ENCODE peak calls at places on chromosome 10, in five cellular contexts. S is astrocyte, Z is neural progenitor cell, G is IMR-90, O is fibroblast of lung. K is an unnamed sample.

GRCh38 chr10:13683017-13683416 is 96.3 kb downstream of the PRPF18 start:
- DNase-seq in S (no peak), O (no peak), G (no peak), Z (no peak), K (no peak)

GRCh38 chr10:101441539-101442455 is 87.8 kb downstream of the BTRC start:
- DNase-seq in S (peak; percentile 69), O (peak; percentile 76), G (peak; percentile 78), Z (peak; percentile 80), K (peak; percentile 67)

GRCh38 chr10:60964257-60965235 is 20.6 kb upstream of the RHOBTB1 start:
- DNase-seq in G (peak; percentile 91), S (peak; percentile 85), Z (peak; percentile 72), O (peak; percentile 86), K (peak; percentile 82)

GRCh38 chr10:51700228-51700835 is 937 bp upstream of the CSTF2T start:
- DNase-seq in S (peak; percentile 32), Z (peak; percentile 19), G (no peak), O (peak; percentile 51), K (peak; percentile 62)

GRCh38 chr10:28627102-28627501 is 50.2 kb upstream of the BAMBI start:
- DNase-seq in S (peak; percentile 53), G (no peak), O (peak; percentile 60), Z (no peak), K (no peak)

GRCh38 chr10:23786594-23786993 is 347.7 kb downstream of the OTUD1 start:
- DNase-seq in Z (no peak), G (no peak), O (no peak), S (no peak), K (no peak)

GRCh38 chr10:13453896-13454295 is 74.9 kb downstream of the BEND7 start:
- DNase-seq in S (no peak), O (no peak), Z (peak; percentile 47), G (no peak), K (no peak)

GRCh38 chr10:120431356-120431755 is 25.7 kb upstream of the PLPP4 start:
- DNase-seq in G (no peak), S (peak; percentile 38), O (peak; percentile 37), Z (no peak), K (peak; percentile 11)

GRCh38 chr10:120517196-120517595 is 60.2 kb downstream of the PLPP4 start:
- DNase-seq in O (no peak), S (no peak), G (no peak), Z (no peak), K (no peak)

GRCh38 chr10:119079572-119080520 is 771 bp downstream of the EIF3A start:
- DNase-seq in S (peak; percentile 57), O (peak; percentile 77), G (peak; percentile 75), Z (peak; percentile 78), K (peak; percentile 78)

GRCh38 chr10:22984066-22984465 is 56.2 kb downstream of the ARMC3 start:
- DNase-seq in S (no peak), G (no peak), Z (no peak), O (no peak), K (no peak)

GRCh38 chr10:76903387-76903786 is 734.2 kb downstream of the KCNMA1 start:
- DNase-seq in Z (no peak), S (no peak), O (no peak), G (no peak), K (no peak)

GRCh38 chr10:32103721-32104120 is 47.5 kb upstream of the KIF5B start:
- DNase-seq in G (no peak), Z (peak; percentile 44), O (no peak), S (peak; percentile 20), K (no peak)

GRCh38 chr10:116974442-116975005 is 30.5 kb downstream of the SHTN1 start:
- DNase-seq in G (peak; percentile 95), Z (no peak), S (peak; percentile 85), O (peak; percentile 87), K (peak; percentile 87)

GRCh38 chr10:62399211-62399610 is 25.0 kb downstream of the ZNF365 start:
- DNase-seq in Z (no peak), S (peak; percentile 86), G (peak; percentile 66), O (peak; percentile 89), K (no peak)

GRCh38 chr10:117955171-117955570 is 91.6 kb downstream of the RAB11FIP2 start:
- DNase-seq in Z (no peak), G (no peak), S (peak; percentile 4), O (peak; percentile 25), K (no peak)

GRCh38 chr10:99123851-99124250 is 111.8 kb downstream of the HPSE2 start:
- DNase-seq in S (no peak), Z (no peak), O (no peak), G (no peak), K (no peak)

GRCh38 chr10:133608855-133609254 is 17.7 kb downstream of the FRG2B start:
- DNase-seq in O (peak; percentile 2), G (no peak), Z (no peak), S (no peak), K (peak; percentile 11)

DNA sequence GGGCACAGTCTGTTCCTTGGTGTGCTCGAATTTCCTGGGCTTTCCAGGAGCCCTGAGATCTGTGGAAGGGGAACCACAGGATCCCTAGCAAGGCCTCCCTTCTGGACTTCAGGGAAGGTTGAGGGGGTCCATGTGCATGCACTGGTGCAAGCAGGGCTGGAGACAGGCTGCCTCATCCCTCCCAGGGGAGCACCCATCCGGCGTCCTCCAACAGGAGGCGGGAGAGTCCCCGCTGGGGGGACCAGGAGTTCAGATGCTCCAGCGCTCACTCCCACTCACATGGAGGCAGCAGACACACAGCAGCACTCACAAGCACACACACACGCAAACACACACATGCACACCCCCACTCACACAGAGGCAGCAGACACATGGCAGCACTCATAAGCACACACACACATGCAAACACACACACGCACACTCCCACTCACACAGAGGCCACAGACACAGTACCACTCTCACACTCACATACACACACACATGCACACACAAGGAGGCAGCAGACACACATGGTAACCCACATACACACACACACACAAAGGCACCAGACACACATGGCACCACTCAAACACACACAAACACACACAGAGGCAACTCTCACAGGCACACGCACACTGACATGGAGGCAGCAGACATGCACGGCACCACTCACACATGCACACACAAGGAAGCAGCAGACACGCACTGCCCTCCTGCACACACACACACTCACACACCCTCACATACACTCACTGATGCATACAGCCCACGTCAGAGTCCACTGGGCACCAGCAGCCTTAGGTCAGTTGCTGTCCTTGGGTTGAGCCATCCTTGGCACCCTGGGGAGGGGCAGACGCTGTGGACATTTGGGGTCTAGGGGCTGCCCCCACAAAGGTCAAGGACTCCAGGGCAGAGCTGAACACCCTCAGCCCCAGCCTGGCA is 247.0 kb upstream of the PPP2R2D start:
- DNase-seq in S (no peak), G (no peak), Z (no peak), O (no peak), K (no peak)
- H3K9ac ChIP-seq in S (no peak overlapping the region), G (no peak overlapping the region), Z (no peak overlapping the region), O (no peak overlapping the region), K (no peak overlapping the region)

GRCh38 chr10:80461208-80462183 is 7.4 kb downstream of the TSPAN14 start:
- DNase-seq in Z (no peak), O (no peak), S (no peak), G (no peak), K (no peak)
- H4K20me1 ChIP-seq in Z (peaks cover 66% of the 10 kb centered on the region), O (no peaks in the 10 kb centered on the region), S (peaks cover 96% of the 10 kb centered on the region), G (peaks cover 68% of the 10 kb centered on the region), K (no peaks in the 10 kb centered on the region)

GRCh38 chr10:103969436-103969835 is 2.5 kb downstream of the SLK start:
- DNase-seq in Z (no peak), S (no peak), G (no peak), O (no peak), K (peak; percentile 14)
- H3K9ac ChIP-seq in Z (no peak overlapping the region), S (peak overlapping the region; percentile 59), G (peak overlapping the region; percentile 57), O (no peak overlapping the region), K (peak overlapping the region; percentile 72)

DNA sequence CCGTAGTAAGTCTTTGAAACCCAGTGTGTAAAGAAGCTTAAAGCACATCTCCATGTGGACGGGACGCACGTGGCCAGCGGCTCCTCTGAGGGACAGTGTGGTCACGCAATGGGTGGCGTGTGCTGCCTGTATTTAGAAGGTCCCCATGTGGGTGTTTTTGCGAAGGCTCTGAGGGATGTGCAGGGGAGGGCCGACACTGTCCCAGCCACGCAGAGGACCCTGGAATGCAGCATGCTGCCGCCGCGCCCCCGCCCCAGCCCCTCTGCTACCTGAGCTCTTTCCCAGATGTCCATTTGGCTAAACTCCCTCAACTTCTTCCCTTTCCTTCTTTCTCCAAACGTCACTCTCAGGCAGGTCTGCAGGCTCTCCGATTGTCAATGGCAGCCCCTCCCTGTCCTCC is 8.8 kb downstream of the PFKP start:
- DNase-seq in S (no peak), Z (no peak), G (no peak), O (no peak), K (no peak)
- H4K20me1 ChIP-seq in S (peaks cover 66% of the 10 kb centered on the region), Z (peaks cover 42% of the 10 kb centered on the region), G (peaks cover 89% of the 10 kb centered on the region), O (no peaks in the 10 kb centered on the region), K (peaks cover 8% of the 10 kb centered on the region)

DNA sequence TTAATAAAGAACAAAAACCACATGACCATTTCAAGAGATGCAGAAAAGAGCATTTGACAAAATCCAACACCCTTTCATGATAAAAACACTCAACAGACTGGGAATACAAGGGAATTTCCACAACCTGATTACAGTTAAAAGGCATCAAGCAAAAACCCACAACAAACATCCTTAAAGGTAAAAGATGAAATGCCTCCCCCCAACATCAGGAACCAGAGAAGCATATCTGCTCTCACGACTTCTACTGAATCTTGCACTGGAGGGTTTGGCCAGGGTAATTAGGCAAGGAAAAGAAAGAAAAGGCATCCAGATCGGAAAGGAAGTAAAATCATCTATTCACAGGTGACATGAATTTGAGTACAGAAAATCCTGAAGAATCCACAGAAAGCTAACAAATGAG is 59.5 kb upstream of the SFMBT2 start:
- DNase-seq in G (no peak), Z (no peak), O (no peak), S (no peak), K (no peak)
- H3K9ac ChIP-seq in G (no peak overlapping the region), Z (no peak overlapping the region), O (no peak overlapping the region), S (no peak overlapping the region), K (no peak overlapping the region)

GRCh38 chr10:69814251-69814650 is 12.5 kb downstream of the COL13A1 start:
- DNase-seq in S (no peak), G (no peak), O (no peak), Z (no peak), K (no peak)
- H4K20me1 ChIP-seq in S (peaks cover 34% of the 10 kb centered on the region), G (no peaks in the 10 kb centered on the region), O (no peaks in the 10 kb centered on the region), Z (no peaks in the 10 kb centered on the region), K (no peaks in the 10 kb centered on the region)

GRCh38 chr10:71770789-71771188 is 2.5 kb downstream of the VSIR start:
- DNase-seq in G (no peak), O (no peak), Z (no peak), S (no peak), K (no peak)

GRCh38 chr10:71772832-71773220 is 494 bp downstream of the VSIR start:
- DNase-seq in O (no peak), G (no peak), Z (no peak), S (no peak), K (peak; percentile 12)

GRCh38 chr10:71770255-71770654 is 3.1 kb downstream of the VSIR start:
- DNase-seq in O (no peak), Z (no peak), G (peak; percentile 53), S (no peak), K (no peak)

GRCh38 chr10:71771821-71772617 is 1.3 kb downstream of the VSIR start:
- DNase-seq in O (peak; percentile 82), G (peak; percentile 66), Z (no peak), S (peak; percentile 68), K (peak; percentile 78)

DNA sequence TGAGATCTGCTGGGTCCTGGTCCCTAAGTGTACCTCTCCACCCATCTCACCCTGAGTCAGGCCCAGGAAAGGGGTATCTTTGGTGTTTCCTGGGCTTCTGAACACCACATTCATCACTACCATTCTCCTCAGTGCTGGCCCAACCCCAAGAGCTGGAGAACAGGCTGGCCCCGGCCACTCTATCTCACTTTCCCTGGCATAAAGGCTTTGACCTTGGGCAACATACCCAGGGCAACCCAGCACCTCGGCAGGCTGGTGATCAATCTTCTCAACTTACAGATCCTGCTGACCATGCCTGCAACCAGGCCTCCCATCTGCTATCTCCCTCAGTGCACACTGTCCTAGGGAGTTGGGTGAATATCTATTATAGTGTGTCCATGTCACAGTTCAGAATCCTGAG is 2.1 kb downstream of the VSIR start:
- DNase-seq in Z (no peak), G (no peak), O (no peak), S (no peak), K (no peak)
- H3K9ac ChIP-seq in Z (no peak overlapping the region), G (no peak overlapping the region), O (no peak overlapping the region), S (no peak overlapping the region), K (no peak overlapping the region)

K was measured in mammary epithelial cell.